ENCODE peak calls at places on chromosome 13, in ten cellular contexts. D is epithelial cell of esophagus; G is AG09319; N is suprapubic skin; X is iPS DF 6.9; Y is ovary; V is activated T-helper 9 cell treated with anti-CD3 and anti-CD28 coated beads, Interleukin-2, amount 50 U/mL, for 16 hours; Q is DMS153; L is AG20443; W is fibroblast of the conjunctiva. J is an unnamed sample.

GRCh38 chr13:32881792-32882175 is 134.4 kb upstream of the KL start:
- DNase-seq in W (no peak), D (peak), G (no peak), L (no peak), Y (no peak), Q (peak), N (no peak), V (no peak), X (no peak), J (no peak)

GRCh38 chr13:72952529-72953141 is 106.2 kb upstream of the KLF5 start:
- DNase-seq in V (no peak), L (no peak), Q (no peak), Y (no peak), N (no peak), X (no peak), G (no peak), D (peak), W (no peak), J (no peak)

GRCh38 chr13:106354961-106355360 is 180.5 kb downstream of the EFNB2 start:
- DNase-seq in D (no peak), N (no peak), Q (peak), W (no peak), V (no peak), L (no peak), G (no peak), Y (no peak), X (no peak), J (no peak)

GRCh38 chr13:64441740-64442139 is 2788.4 kb downstream of the PCDH9 start:
- DNase-seq in Y (no peak), X (no peak), D (no peak), N (no peak), W (no peak), L (no peak), G (no peak), V (no peak), Q (no peak), J (no peak)

GRCh38 chr13:109131698-109132257 is 502.4 kb downstream of the MYO16 start:
- DNase-seq in G (no peak), W (no peak), V (no peak), D (no peak), L (no peak), Y (no peak), X (peak), N (no peak), Q (no peak), J (no peak)

GRCh38 chr13:44837250-44837649 is 152.0 kb downstream of the NUFIP1 start:
- DNase-seq in L (no peak), W (no peak), D (peak), Q (no peak), Y (no peak), X (no peak), N (no peak), G (no peak), V (no peak), J (no peak)

GRCh38 chr13:114106991-114107685 is 25.3 kb downstream of the RASA3 start:
- DNase-seq in N (no peak), W (no peak), D (no peak), Y (peak), V (no peak), Q (no peak), G (no peak), L (no peak), X (no peak), J (no peak)

GRCh38 chr13:49220856-49221614 is 897 bp downstream of the MLNR start:
- DNase-seq in W (no peak), N (no peak), L (peak), V (no peak), G (no peak), Y (no peak), D (no peak), X (no peak), Q (no peak), J (no peak)

GRCh38 chr13:41293272-41293671 is 17.8 kb upstream of the NAA16 start:
- DNase-seq in D (no peak), Q (no peak), W (no peak), X (no peak), L (no peak), Y (no peak), G (no peak), N (no peak), V (no peak), J (no peak)

GRCh38 chr13:48817166-48817802 is 158.4 kb upstream of the FNDC3A start:
- DNase-seq in L (no peak), G (no peak), Q (no peak), V (no peak), D (no peak), W (no peak), X (no peak), N (no peak), Y (no peak), J (no peak)

GRCh38 chr13:36395280-36395679 is 37.0 kb upstream of the CCNA1 start:
- DNase-seq in N (no peak), L (peak), W (peak), X (no peak), Q (no peak), Y (no peak), V (no peak), D (peak), G (peak), J (no peak)

GRCh38 chr13:19158526-19158925 is 23.1 kb downstream of the TUBA3C start:
- DNase-seq in X (no peak), Y (no peak), N (no peak), V (no peak), G (no peak), W (no peak), D (no peak), Q (no peak), L (no peak), J (no peak)

GRCh38 chr13:106555631-106556328 is 12.2 kb downstream of the ARGLU1 start:
- DNase-seq in V (no peak), G (no peak), W (no peak), Q (no peak), D (no peak), L (no peak), X (no peak), Y (no peak), N (no peak), J (no peak)

GRCh38 chr13:49265822-49266221 is 18.1 kb downstream of the CDADC1 start:
- DNase-seq in W (no peak), Y (no peak), D (no peak), L (peak), V (no peak), Q (no peak), X (no peak), N (no peak), G (no peak), J (no peak)

GRCh38 chr13:66154981-66155380 is 1075.2 kb downstream of the PCDH9 start:
- DNase-seq in Y (no peak), X (no peak), L (no peak), W (no peak), G (no peak), D (no peak), V (no peak), N (no peak), Q (no peak), J (no peak)

GRCh38 chr13:80945328-80945727 is 604.4 kb upstream of the SPRY2 start:
- DNase-seq in G (no peak), L (no peak), W (no peak), Y (no peak), X (peak), Q (peak), V (no peak), D (no peak), N (no peak), J (no peak)

GRCh38 chr13:80469841-80470378 is 129.0 kb upstream of the SPRY2 start:
- DNase-seq in N (peak), W (peak), X (no peak), Y (no peak), L (peak), Q (no peak), D (peak), G (no peak), V (no peak), J (peak)

GRCh38 chr13:33676045-33676699 is 141.8 kb upstream of the RFC3 start:
- DNase-seq in Q (no peak), X (no peak), W (no peak), Y (no peak), N (no peak), G (no peak), D (peak), V (no peak), L (no peak), J (peak)

GRCh38 chr13:41791056-41791455 is 169.9 kb downstream of the VWA8 start:
- DNase-seq in G (no peak), Q (no peak), Y (no peak), L (no peak), N (no peak), X (no peak), V (no peak), W (no peak), D (no peak), J (no peak)

GRCh38 chr13:33017410-33017929 is 1.2 kb downstream of the KL start:
- DNase-seq in W (no peak), Q (peak), L (no peak), D (peak), X (no peak), N (no peak), G (no peak), V (no peak), Y (no peak), J (peak)